ENCODE peak calls at places on chromosomes 1 and 21, in four cellular contexts. G is PC-3, T is endothelial cell of umbilical vein, L is mesendoderm. Q is an unnamed sample.

GRCh38 chr21:39215078-39215477 is 31.8 kb upstream of the PSMG1 start:
- DNase-seq in G (no peak), T (no peak), L (no peak), Q (no peak)

GRCh38 chr1:47677241-47677940 is 239.5 kb downstream of the FOXD2 start:
- DNase-seq in G (no peak), T (no peak), L (no peak), Q (no peak)

GRCh38 chr1:158366783-158367182 is 13.1 kb downstream of the CD1E start:
- DNase-seq in G (no peak), T (no peak), L (no peak), Q (no peak)

GRCh38 chr1:206635983-206636354 is 633 bp downstream of the DYRK3 start:
- DNase-seq in G (no peak), T (peak; percentile 24), L (no peak), Q (peak; percentile 35)

GRCh38 chr1:205351984-205352713 is 4.6 kb downstream of the KLHDC8A start:
- DNase-seq in G (peak; percentile 58), T (no peak), L (peak; percentile 48), Q (no peak)

GRCh38 chr1:206897175-206897574 is at the start of gene IL24:
- DNase-seq in G (no peak), T (no peak), L (no peak), Q (no peak)

GRCh38 chr1:39835935-39836594 is 47.2 kb downstream of the TRIT1 start:
- DNase-seq in G (no peak), T (no peak), L (no peak), Q (no peak)

GRCh38 chr1:245599413-245600174 is 444.8 kb downstream of the KIF26B start:
- DNase-seq in G (no peak), T (no peak), L (peak; percentile 73), Q (no peak)

GRCh38 chr21:36125513-36126121 is 9.3 kb upstream of the CBR3 start:
- DNase-seq in G (peak; percentile 76), T (peak; percentile 58), L (peak; percentile 46), Q (peak; percentile 63)

GRCh38 chr1:109807822-109808680 is 44.3 kb upstream of the EPS8L3 start:
- DNase-seq in G (peak; percentile 70), T (no peak), L (peak; percentile 31), Q (no peak)

GRCh38 chr1:26067432-26067911 is at the start of gene TRIM63:
- DNase-seq in G (no peak), T (no peak), L (no peak), Q (no peak)

GRCh38 chr1:53573522-53573921 is 114.3 kb downstream of the DMRTB1 start:
- DNase-seq in G (no peak), T (no peak), L (no peak), Q (no peak)

GRCh38 chr21:45573452-45574035 is 31.3 kb upstream of the SLC19A1 start:
- DNase-seq in G (no peak), T (peak; percentile 14), L (no peak), Q (no peak)

GRCh38 chr1:7050751-7051665 is 265.8 kb downstream of the CAMTA1 start:
- DNase-seq in G (no peak), T (no peak), L (no peak), Q (no peak)

GRCh38 chr1:21750841-21751240 is 32.1 kb downstream of the USP48 start:
- DNase-seq in G (no peak), T (no peak), L (no peak), Q (no peak)

GRCh38 chr21:35677298-35677841 is 383.0 kb downstream of the SETD4 start:
- DNase-seq in G (peak; percentile 40), T (no peak), L (no peak), Q (no peak)

GRCh38 chr1:43858324-43858723 is 75.3 kb upstream of the ARTN start:
- DNase-seq in G (peak; percentile 96), T (no peak), L (peak; percentile 99), Q (no peak)

GRCh38 chr1:109188200-109188599 is 25.5 kb upstream of the SARS1 start:
- DNase-seq in G (no peak), T (no peak), L (no peak), Q (no peak)

GRCh38 chr1:228277491-228278431 is 69.9 kb downstream of the OBSCN start:
- DNase-seq in G (no peak), T (no peak), L (no peak), Q (no peak)

GRCh38 chr1:203075249-203076030 is 10.4 kb downstream of the MYOG start:
- DNase-seq in G (no peak), T (no peak), L (no peak), Q (no peak)

DNA sequence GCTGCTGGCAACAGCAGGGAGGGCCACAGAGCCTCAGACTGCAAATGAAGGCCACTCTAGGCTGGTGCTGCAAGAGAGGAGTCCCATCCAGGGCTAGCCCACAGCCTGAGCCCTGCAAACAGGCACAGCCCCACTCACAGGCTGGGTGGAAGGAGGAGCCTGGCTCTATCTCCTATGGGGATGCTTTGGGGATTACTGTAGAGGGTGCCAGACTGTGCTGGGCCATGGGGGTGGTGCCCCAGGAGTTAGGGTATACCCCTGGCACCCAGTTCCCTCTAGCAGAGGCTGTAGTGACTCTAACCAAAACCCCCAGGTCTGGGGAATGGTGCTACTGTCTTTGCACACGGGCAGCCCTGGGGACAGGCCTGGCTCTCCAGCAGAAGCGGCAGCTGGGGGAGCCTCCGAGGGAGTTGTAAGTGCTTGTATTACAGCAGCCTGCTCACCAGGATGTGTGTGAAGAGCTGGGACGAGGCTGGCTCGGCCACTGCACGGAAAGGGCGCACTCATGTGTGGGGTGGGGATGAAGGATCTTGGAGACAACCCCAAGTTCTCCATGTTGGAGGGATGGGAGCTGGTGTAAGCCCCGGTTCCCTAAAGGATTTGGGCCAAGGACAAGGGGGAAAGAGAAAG is 23.4 kb upstream of the EVA1B start:
- DNase-seq in G (no peak), T (no peak), L (no peak), Q (no peak)
- H3K36me3 ChIP-seq in G (peaks cover 27% of the 10 kb centered on the region), T (peaks cover 23% of the 10 kb centered on the region), L (peaks cover 10% of the 10 kb centered on the region), Q (peaks cover 66% of the 10 kb centered on the region)

GRCh38 chr1:214510477-214510876 is 40.9 kb downstream of the PTPN14 start:
- DNase-seq in G (no peak), T (no peak), L (no peak), Q (no peak)
- H3K79me2 ChIP-seq in G (peaks cover 94% of the 10 kb centered on the region), T (peaks cover 97% of the 10 kb centered on the region), L (peaks cover 78% of the 10 kb centered on the region), Q (no peaks in the 10 kb centered on the region)

DNA sequence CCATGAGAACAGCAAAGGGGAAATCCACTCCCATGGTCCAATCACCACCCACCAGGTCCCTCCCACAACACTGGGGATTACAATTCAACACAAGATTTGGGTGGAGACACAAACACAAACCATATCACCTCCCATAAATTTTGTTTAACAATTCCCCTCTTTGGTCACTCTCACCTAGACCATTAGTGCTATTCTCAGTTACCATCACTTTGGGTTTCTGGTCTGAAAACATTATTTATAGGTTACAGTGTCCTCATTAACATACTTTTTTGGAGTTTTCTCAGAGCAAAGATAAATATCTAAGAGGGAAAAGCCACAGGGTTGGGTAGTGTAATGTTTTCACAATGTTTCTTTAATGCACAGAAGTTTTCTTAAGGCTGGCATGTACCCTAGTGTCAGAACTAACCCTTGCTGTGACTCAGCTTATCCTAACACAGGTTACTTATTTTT is 47.7 kb upstream of the DNAH14 start:
- DNase-seq in G (no peak), T (no peak), L (no peak), Q (no peak)
- H3K36me3 ChIP-seq in G (no peaks in the 10 kb centered on the region), T (no peaks in the 10 kb centered on the region), L (no peaks in the 10 kb centered on the region), Q (no peaks in the 10 kb centered on the region)

DNA sequence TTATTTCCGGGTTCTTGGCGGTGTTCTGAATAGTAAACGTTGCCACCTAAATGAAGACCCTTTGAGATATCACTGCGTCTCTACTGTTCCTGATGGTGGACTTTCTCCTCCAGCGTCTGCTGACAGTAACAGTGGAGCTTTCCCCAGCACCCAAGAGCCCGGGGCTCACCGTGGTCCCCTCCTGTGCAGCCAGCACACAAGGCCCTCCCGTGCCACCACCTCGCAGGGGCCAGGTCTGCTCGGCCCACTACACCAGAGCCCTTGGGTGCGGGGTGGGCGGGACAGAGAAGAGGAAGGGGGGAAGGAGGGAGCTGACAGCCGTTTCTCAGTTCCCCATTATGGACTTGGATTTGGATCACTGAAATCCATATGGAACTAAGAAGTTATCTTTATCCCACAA is 61.2 kb upstream of the TRAPPC10 start:
- DNase-seq in G (no peak), T (no peak), L (no peak), Q (no peak)
- H3K79me2 ChIP-seq in G (no peaks in the 10 kb centered on the region), T (peaks cover under 1% of the 10 kb centered on the region), L (no peaks in the 10 kb centered on the region), Q (no peaks in the 10 kb centered on the region)

GRCh38 chr1:230119340-230119739 is 52.3 kb downstream of the GALNT2 start:
- DNase-seq in G (no peak), T (no peak), L (no peak), Q (no peak)
- H3K36me3 ChIP-seq in G (peaks cover 45% of the 10 kb centered on the region), T (no peaks in the 10 kb centered on the region), L (no peaks in the 10 kb centered on the region), Q (peaks cover 3% of the 10 kb centered on the region)

DNA sequence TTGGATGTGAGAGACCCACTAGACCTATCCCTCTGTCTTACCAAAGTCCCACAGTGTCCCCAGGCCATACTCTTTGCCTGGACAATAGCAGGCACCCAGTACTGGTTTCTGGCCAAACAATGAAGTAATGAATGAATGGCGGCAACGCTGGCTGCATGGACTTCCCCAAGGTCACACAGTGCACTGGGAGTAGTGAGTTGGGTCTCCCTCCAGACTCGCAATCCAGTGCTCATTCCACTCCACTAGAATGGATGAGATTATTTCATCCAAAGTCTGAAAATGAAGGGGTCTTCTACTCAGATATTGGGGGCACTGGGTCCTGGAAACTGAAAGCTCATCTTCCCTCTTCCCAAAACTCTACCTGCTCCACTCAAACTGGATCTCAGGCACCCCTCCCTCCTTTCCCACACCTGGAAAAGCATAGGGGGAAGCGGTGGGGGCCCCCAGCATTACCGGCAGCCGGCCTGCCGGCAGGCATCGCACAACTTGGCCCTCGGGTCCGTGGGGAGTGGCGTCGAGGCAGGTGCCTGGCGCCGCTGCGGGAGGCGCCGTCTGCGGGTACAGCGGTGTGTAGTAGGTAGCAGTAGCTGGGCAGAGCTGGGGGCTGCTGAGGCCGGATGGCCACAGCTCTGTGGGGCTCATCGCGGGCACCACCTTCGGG is 814 bp downstream of the E2F2 start:
- DNase-seq in G (no peak), T (no peak), L (no peak), Q (peak; percentile 74)
- H3K79me2 ChIP-seq in G (peaks cover 15% of the 10 kb centered on the region), T (peaks cover 12% of the 10 kb centered on the region), L (no peaks in the 10 kb centered on the region), Q (peaks cover 70% of the 10 kb centered on the region)

DNA sequence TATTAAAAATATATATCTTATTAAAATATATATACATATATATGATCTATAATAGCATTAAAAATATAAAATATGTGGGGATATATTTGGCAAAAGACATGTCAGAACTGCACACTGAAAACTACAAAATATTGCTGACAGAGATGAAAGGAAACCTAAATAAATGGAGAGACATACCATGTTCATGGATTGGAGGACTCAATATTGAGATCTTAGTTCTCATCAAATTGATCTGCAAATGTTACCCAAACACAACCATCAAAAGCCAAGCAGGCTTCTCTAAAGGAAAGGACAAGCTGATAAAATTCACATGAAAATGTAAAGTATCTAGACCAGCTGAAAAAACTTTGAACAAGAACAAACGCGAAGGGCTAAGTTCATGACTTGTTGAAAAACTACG is 7.2 kb downstream of the NADK start:
- DNase-seq in G (no peak), T (no peak), L (no peak), Q (no peak)
- H3K36me3 ChIP-seq in G (peaks cover 33% of the 10 kb centered on the region), T (no peaks in the 10 kb centered on the region), L (peaks cover 2% of the 10 kb centered on the region), Q (peaks cover 94% of the 10 kb centered on the region)

GRCh38 chr1:159991513-159991912 is 37.5 kb upstream of the SLAMF9 start:
- DNase-seq in G (peak; percentile 76), T (no peak), L (no peak), Q (peak; percentile 8)
- H3K79me2 ChIP-seq in G (no peaks in the 10 kb centered on the region), T (no peaks in the 10 kb centered on the region), L (no peaks in the 10 kb centered on the region), Q (no peaks in the 10 kb centered on the region)